ENCODE peak calls at places on chromosomes 5 and 9, in six cellular contexts. One of them, this sample, is unnamed.

GRCh38 chr9:129310666-129311350 is 132.7 kb upstream of the IER5L start:
- DNase-seq in neuronal stem cell: no peak
- DNase-seq in RCC 7860: no peak
- DNase-seq in hypothalamus: no peak
- DNase-seq in stomach: peak
- DNase-seq in retina: no peak
- DNase-seq in this sample: no peak

GRCh38 chr9:113011911-113012381 is at the start of gene ZNF883:
- DNase-seq in neuronal stem cell: peak
- DNase-seq in RCC 7860: no peak
- DNase-seq in hypothalamus: peak
- DNase-seq in stomach: peak
- DNase-seq in retina: peak
- DNase-seq in this sample: no peak

GRCh38 chr9:71608825-71609452 is 159.4 kb downstream of the CEMIP2 start:
- DNase-seq in neuronal stem cell: peak
- DNase-seq in RCC 7860: no peak
- DNase-seq in hypothalamus: no peak
- DNase-seq in stomach: no peak
- DNase-seq in retina: no peak
- DNase-seq in this sample: no peak

GRCh38 chr5:94694671-94695070 is 76.2 kb downstream of the SLF1 start:
- DNase-seq in neuronal stem cell: no peak
- DNase-seq in RCC 7860: no peak
- DNase-seq in hypothalamus: no peak
- DNase-seq in stomach: no peak
- DNase-seq in retina: no peak
- DNase-seq in this sample: no peak

GRCh38 chr9:116574027-116574679 is 113.0 kb upstream of the TRIM32 start:
- DNase-seq in neuronal stem cell: no peak
- DNase-seq in RCC 7860: no peak
- DNase-seq in hypothalamus: no peak
- DNase-seq in stomach: peak
- DNase-seq in retina: no peak
- DNase-seq in this sample: no peak

GRCh38 chr5:157449011-157449723 is 10.8 kb upstream of the NIPAL4 start:
- DNase-seq in neuronal stem cell: no peak
- DNase-seq in RCC 7860: no peak
- DNase-seq in hypothalamus: peak
- DNase-seq in stomach: peak
- DNase-seq in retina: no peak
- DNase-seq in this sample: no peak

GRCh38 chr5:177472460-177473441 is 683 bp downstream of the DBN1 start:
- DNase-seq in neuronal stem cell: peak
- DNase-seq in RCC 7860: peak
- DNase-seq in hypothalamus: no peak
- DNase-seq in stomach: peak
- DNase-seq in retina: peak
- DNase-seq in this sample: no peak

GRCh38 chr5:138573223-138573622 is 2.0 kb downstream of the HSPA9 start:
- DNase-seq in neuronal stem cell: no peak
- DNase-seq in RCC 7860: no peak
- DNase-seq in hypothalamus: no peak
- DNase-seq in stomach: no peak
- DNase-seq in retina: no peak
- DNase-seq in this sample: no peak

GRCh38 chr9:106860731-106861584 is 2.0 kb upstream of the ZNF462 start:
- DNase-seq in neuronal stem cell: peak
- DNase-seq in RCC 7860: peak
- DNase-seq in hypothalamus: no peak
- DNase-seq in stomach: no peak
- DNase-seq in retina: peak
- DNase-seq in this sample: no peak

GRCh38 chr5:76733049-76733417 is 17.1 kb downstream of the F2R start:
- DNase-seq in neuronal stem cell: no peak
- DNase-seq in RCC 7860: no peak
- DNase-seq in hypothalamus: no peak
- DNase-seq in stomach: no peak
- DNase-seq in retina: no peak
- DNase-seq in this sample: peak

GRCh38 chr9:88388886-88389617 is 808 bp downstream of the SPIN1 start:
- DNase-seq in neuronal stem cell: peak
- DNase-seq in RCC 7860: peak
- DNase-seq in hypothalamus: peak
- DNase-seq in stomach: peak
- DNase-seq in retina: peak
- DNase-seq in this sample: no peak

GRCh38 chr5:14948341-14948830 is 76.8 kb upstream of the ANKH start:
- DNase-seq in neuronal stem cell: no peak
- DNase-seq in RCC 7860: no peak
- DNase-seq in hypothalamus: no peak
- DNase-seq in stomach: no peak
- DNase-seq in retina: no peak
- DNase-seq in this sample: no peak

GRCh38 chr5:177189965-177190364 is 56.4 kb downstream of the NSD1 start:
- DNase-seq in neuronal stem cell: no peak
- DNase-seq in RCC 7860: no peak
- DNase-seq in hypothalamus: no peak
- DNase-seq in stomach: no peak
- DNase-seq in retina: no peak
- DNase-seq in this sample: no peak

GRCh38 chr9:135980926-135981630 is 19.9 kb upstream of the UBAC1 start:
- DNase-seq in neuronal stem cell: no peak
- DNase-seq in RCC 7860: no peak
- DNase-seq in hypothalamus: peak
- DNase-seq in stomach: no peak
- DNase-seq in retina: no peak
- DNase-seq in this sample: no peak

GRCh38 chr5:90015584-90016018 is 394.0 kb downstream of the CETN3 start:
- DNase-seq in neuronal stem cell: no peak
- DNase-seq in RCC 7860: peak
- DNase-seq in hypothalamus: no peak
- DNase-seq in stomach: no peak
- DNase-seq in retina: no peak
- DNase-seq in this sample: no peak

GRCh38 chr5:149162401-149163084 is 21.2 kb downstream of the ABLIM3 start:
- DNase-seq in neuronal stem cell: no peak
- DNase-seq in RCC 7860: peak
- DNase-seq in hypothalamus: no peak
- DNase-seq in stomach: no peak
- DNase-seq in retina: no peak
- DNase-seq in this sample: no peak

GRCh38 chr5:112973036-112973435 is 3.6 kb upstream of the DCP2 start:
- DNase-seq in neuronal stem cell: no peak
- DNase-seq in RCC 7860: peak
- DNase-seq in hypothalamus: no peak
- DNase-seq in stomach: no peak
- DNase-seq in retina: no peak
- DNase-seq in this sample: no peak

GRCh38 chr5:61678966-61679365 is 346.9 kb downstream of the ZSWIM6 start:
- DNase-seq in neuronal stem cell: no peak
- DNase-seq in RCC 7860: no peak
- DNase-seq in hypothalamus: no peak
- DNase-seq in stomach: no peak
- DNase-seq in retina: no peak
- DNase-seq in this sample: no peak

GRCh38 chr5:73867344-73868335 is 241.6 kb downstream of the ARHGEF28 start:
- DNase-seq in neuronal stem cell: no peak
- DNase-seq in RCC 7860: no peak
- DNase-seq in hypothalamus: no peak
- DNase-seq in stomach: no peak
- DNase-seq in retina: no peak
- DNase-seq in this sample: no peak

GRCh38 chr5:2374703-2375102 is 376.8 kb downstream of the IRX2 start:
- DNase-seq in neuronal stem cell: no peak
- DNase-seq in RCC 7860: no peak
- DNase-seq in hypothalamus: no peak
- DNase-seq in stomach: no peak
- DNase-seq in retina: no peak
- DNase-seq in this sample: no peak

GRCh38 chr5:74017786-74018211 is 391.8 kb downstream of the ARHGEF28 start:
- DNase-seq in neuronal stem cell: no peak
- DNase-seq in RCC 7860: peak
- DNase-seq in hypothalamus: peak
- DNase-seq in stomach: no peak
- DNase-seq in retina: no peak
- DNase-seq in this sample: no peak

GRCh38 chr5:151205411-151205810 is 18.5 kb downstream of the CCDC69 start:
- DNase-seq in neuronal stem cell: no peak
- DNase-seq in RCC 7860: no peak
- DNase-seq in hypothalamus: no peak
- DNase-seq in stomach: no peak
- DNase-seq in retina: no peak
- DNase-seq in this sample: no peak

GRCh38 chr9:3733039-3733408 is 207.2 kb upstream of the RFX3 start:
- DNase-seq in neuronal stem cell: peak
- DNase-seq in RCC 7860: no peak
- DNase-seq in hypothalamus: no peak
- DNase-seq in stomach: no peak
- DNase-seq in retina: no peak
- DNase-seq in this sample: no peak

GRCh38 chr5:141389153-141390042 is 1.9 kb downstream of the PCDHGB4 start:
- DNase-seq in neuronal stem cell: no peak
- DNase-seq in RCC 7860: no peak
- DNase-seq in hypothalamus: no peak
- DNase-seq in stomach: no peak
- DNase-seq in retina: no peak
- DNase-seq in this sample: no peak

GRCh38 chr9:87229127-87229526 is 268.5 kb upstream of the DAPK1 start:
- DNase-seq in neuronal stem cell: no peak
- DNase-seq in RCC 7860: no peak
- DNase-seq in hypothalamus: no peak
- DNase-seq in stomach: no peak
- DNase-seq in retina: no peak
- DNase-seq in this sample: no peak

GRCh38 chr9:122580360-122580759 is 2.8 kb downstream of the OR1L8 start:
- DNase-seq in neuronal stem cell: no peak
- DNase-seq in RCC 7860: peak
- DNase-seq in hypothalamus: no peak
- DNase-seq in stomach: no peak
- DNase-seq in retina: no peak
- DNase-seq in this sample: no peak